ENCODE peak calls at places on chromosomes 11 and 22, in ten cellular contexts. B, P, L, Z, E, R, V, D, W and T are unnamed samples.

GRCh38 chr22:35568751-35569725 is 28.4 kb downstream of the RASD2 start:
- DNase-seq in B (no peak), P (peak), L (no peak), Z (no peak), E (no peak), R (no peak), V (no peak), D (peak), W (no peak), T (no peak)

GRCh38 chr11:128735935-128736610 is 42.2 kb downstream of the FLI1 start:
- DNase-seq in B (no peak), P (no peak), L (no peak), Z (no peak), E (peak), R (no peak), V (no peak), D (no peak), W (no peak), T (no peak)

GRCh38 chr11:83643115-83643514 is 356.9 kb upstream of the CCDC90B start:
- DNase-seq in B (no peak), P (no peak), L (no peak), Z (no peak), E (no peak), R (peak), V (no peak), D (no peak), W (no peak), T (no peak)

GRCh38 chr11:77191429-77191822 is 63.4 kb downstream of the MYO7A start:
- DNase-seq in B (no peak), P (no peak), L (no peak), Z (peak), E (no peak), R (no peak), V (no peak), D (peak), W (no peak), T (no peak)

GRCh38 chr11:19116315-19116970 is 525 bp upstream of the ZDHHC13 start:
- DNase-seq in B (no peak), P (no peak), L (no peak), Z (peak), E (peak), R (peak), V (no peak), D (no peak), W (no peak), T (no peak)

GRCh38 chr11:57407941-57408475 is 17.6 kb upstream of the PRG2 start:
- DNase-seq in B (no peak), P (no peak), L (no peak), Z (no peak), E (no peak), R (no peak), V (no peak), D (no peak), W (no peak), T (no peak)

GRCh38 chr11:61533401-61533800 is 24.9 kb downstream of the LRRC10B start:
- DNase-seq in B (no peak), P (no peak), L (no peak), Z (no peak), E (no peak), R (no peak), V (peak), D (no peak), W (no peak), T (no peak)

GRCh38 chr11:107898270-107898669 is 30.0 kb upstream of the RAB39A start:
- DNase-seq in B (no peak), P (peak), L (no peak), Z (no peak), E (no peak), R (no peak), V (no peak), D (peak), W (no peak), T (no peak)

GRCh38 chr11:3659595-3660515 is 11.3 kb downstream of the CHRNA10 start:
- DNase-seq in B (no peak), P (no peak), L (no peak), Z (no peak), E (no peak), R (no peak), V (no peak), D (no peak), W (no peak), T (no peak)